ENCODE peak calls at places on chromosomes 5 and 9, in seven cellular contexts. One of them, this sample, is unnamed.

GRCh38 chr5:135386096-135386495 is 12.9 kb downstream of the MACROH2A1 start:
- DNase-seq in GM23338: no peak
- DNase-seq in mammary epithelial cell: peak
- DNase-seq in cardiac fibroblast: peak
- DNase-seq in PC-9: no peak
- DNase-seq in progenitor cell of endocrine pancreas: no peak
- DNase-seq in breast epithelium: no peak
- DNase-seq in this sample: no peak

GRCh38 chr5:113163328-113163727 is 186.7 kb downstream of the DCP2 start:
- DNase-seq in GM23338: no peak
- DNase-seq in mammary epithelial cell: peak
- DNase-seq in cardiac fibroblast: peak
- DNase-seq in PC-9: no peak
- DNase-seq in progenitor cell of endocrine pancreas: no peak
- DNase-seq in breast epithelium: no peak
- DNase-seq in this sample: no peak

GRCh38 chr9:136759436-136760325 is 1.6 kb upstream of the LCN8 start:
- DNase-seq in GM23338: no peak
- DNase-seq in mammary epithelial cell: no peak
- DNase-seq in cardiac fibroblast: no peak
- DNase-seq in PC-9: no peak
- DNase-seq in progenitor cell of endocrine pancreas: no peak
- DNase-seq in breast epithelium: no peak
- DNase-seq in this sample: no peak

GRCh38 chr5:61467766-61468482 is 135.9 kb downstream of the ZSWIM6 start:
- DNase-seq in GM23338: no peak
- DNase-seq in mammary epithelial cell: peak
- DNase-seq in cardiac fibroblast: peak
- DNase-seq in PC-9: peak
- DNase-seq in progenitor cell of endocrine pancreas: no peak
- DNase-seq in breast epithelium: no peak
- DNase-seq in this sample: no peak

GRCh38 chr9:33946779-33947535 is 101.7 kb downstream of the UBAP2 start:
- DNase-seq in GM23338: no peak
- DNase-seq in mammary epithelial cell: peak
- DNase-seq in cardiac fibroblast: peak
- DNase-seq in PC-9: no peak
- DNase-seq in progenitor cell of endocrine pancreas: no peak
- DNase-seq in breast epithelium: no peak
- DNase-seq in this sample: no peak

GRCh38 chr5:4862500-4862899 is 277.6 kb upstream of the ADAMTS16 start:
- DNase-seq in GM23338: peak
- DNase-seq in mammary epithelial cell: peak
- DNase-seq in cardiac fibroblast: peak
- DNase-seq in PC-9: no peak
- DNase-seq in progenitor cell of endocrine pancreas: no peak
- DNase-seq in breast epithelium: no peak
- DNase-seq in this sample: peak

GRCh38 chr9:14228602-14229001 is 85.3 kb downstream of the NFIB start:
- DNase-seq in GM23338: no peak
- DNase-seq in mammary epithelial cell: no peak
- DNase-seq in cardiac fibroblast: no peak
- DNase-seq in PC-9: no peak
- DNase-seq in progenitor cell of endocrine pancreas: no peak
- DNase-seq in breast epithelium: no peak
- DNase-seq in this sample: no peak

GRCh38 chr9:111232997-111233790 is 96.8 kb downstream of the OR2K2 start:
- DNase-seq in GM23338: peak
- DNase-seq in mammary epithelial cell: no peak
- DNase-seq in cardiac fibroblast: peak
- DNase-seq in PC-9: no peak
- DNase-seq in progenitor cell of endocrine pancreas: no peak
- DNase-seq in breast epithelium: no peak
- DNase-seq in this sample: no peak

GRCh38 chr5:139215176-139215975 is 17.2 kb upstream of the SIL1 start:
- DNase-seq in GM23338: peak
- DNase-seq in mammary epithelial cell: no peak
- DNase-seq in cardiac fibroblast: peak
- DNase-seq in PC-9: no peak
- DNase-seq in progenitor cell of endocrine pancreas: no peak
- DNase-seq in breast epithelium: no peak
- DNase-seq in this sample: no peak

GRCh38 chr9:5489630-5490484 is 20.5 kb upstream of the PDCD1LG2 start:
- DNase-seq in GM23338: no peak
- DNase-seq in mammary epithelial cell: no peak
- DNase-seq in cardiac fibroblast: no peak
- DNase-seq in PC-9: no peak
- DNase-seq in progenitor cell of endocrine pancreas: no peak
- DNase-seq in breast epithelium: no peak
- DNase-seq in this sample: no peak

GRCh38 chr9:22124263-22125011 is 115.3 kb upstream of the CDKN2B start:
- DNase-seq in GM23338: no peak
- DNase-seq in mammary epithelial cell: peak
- DNase-seq in cardiac fibroblast: no peak
- DNase-seq in PC-9: no peak
- DNase-seq in progenitor cell of endocrine pancreas: no peak
- DNase-seq in breast epithelium: no peak
- DNase-seq in this sample: no peak

GRCh38 chr9:90864779-90865178 is 63.2 kb downstream of the SYK start:
- DNase-seq in GM23338: no peak
- DNase-seq in mammary epithelial cell: no peak
- DNase-seq in cardiac fibroblast: no peak
- DNase-seq in PC-9: no peak
- DNase-seq in progenitor cell of endocrine pancreas: no peak
- DNase-seq in breast epithelium: no peak
- DNase-seq in this sample: no peak

GRCh38 chr5:59128646-59129290 is 545.9 kb downstream of the RAB3C start:
- DNase-seq in GM23338: no peak
- DNase-seq in mammary epithelial cell: no peak
- DNase-seq in cardiac fibroblast: peak
- DNase-seq in PC-9: no peak
- DNase-seq in progenitor cell of endocrine pancreas: no peak
- DNase-seq in breast epithelium: no peak
- DNase-seq in this sample: no peak

GRCh38 chr9:20811872-20812271 is 127.8 kb downstream of the FOCAD start:
- DNase-seq in GM23338: no peak
- DNase-seq in mammary epithelial cell: peak
- DNase-seq in cardiac fibroblast: no peak
- DNase-seq in PC-9: no peak
- DNase-seq in progenitor cell of endocrine pancreas: no peak
- DNase-seq in breast epithelium: no peak
- DNase-seq in this sample: no peak

GRCh38 chr9:79946718-79947117 is 375.0 kb downstream of the TLE4 start:
- DNase-seq in GM23338: no peak
- DNase-seq in mammary epithelial cell: no peak
- DNase-seq in cardiac fibroblast: peak
- DNase-seq in PC-9: no peak
- DNase-seq in progenitor cell of endocrine pancreas: no peak
- DNase-seq in breast epithelium: no peak
- DNase-seq in this sample: no peak

GRCh38 chr9:79952401-79952800 is 380.6 kb downstream of the TLE4 start:
- DNase-seq in GM23338: no peak
- DNase-seq in mammary epithelial cell: no peak
- DNase-seq in cardiac fibroblast: peak
- DNase-seq in PC-9: no peak
- DNase-seq in progenitor cell of endocrine pancreas: no peak
- DNase-seq in breast epithelium: no peak
- DNase-seq in this sample: no peak

GRCh38 chr5:140042551-140043507 is at the start of gene NRG2:
- DNase-seq in GM23338: peak
- DNase-seq in mammary epithelial cell: peak
- DNase-seq in cardiac fibroblast: peak
- DNase-seq in PC-9: peak
- DNase-seq in progenitor cell of endocrine pancreas: peak
- DNase-seq in breast epithelium: no peak
- DNase-seq in this sample: peak

GRCh38 chr5:52374286-52374685 is 413.4 kb upstream of the ITGA1 start:
- DNase-seq in GM23338: no peak
- DNase-seq in mammary epithelial cell: no peak
- DNase-seq in cardiac fibroblast: no peak
- DNase-seq in PC-9: no peak
- DNase-seq in progenitor cell of endocrine pancreas: no peak
- DNase-seq in breast epithelium: no peak
- DNase-seq in this sample: no peak

GRCh38 chr5:35956429-35956828 is 18.0 kb upstream of the CAPSL start:
- DNase-seq in GM23338: no peak
- DNase-seq in mammary epithelial cell: peak
- DNase-seq in cardiac fibroblast: no peak
- DNase-seq in PC-9: no peak
- DNase-seq in progenitor cell of endocrine pancreas: no peak
- DNase-seq in breast epithelium: no peak
- DNase-seq in this sample: no peak

GRCh38 chr9:113579270-113580040 is 115.9 kb downstream of the RGS3 start:
- DNase-seq in GM23338: no peak
- DNase-seq in mammary epithelial cell: no peak
- DNase-seq in cardiac fibroblast: no peak
- DNase-seq in PC-9: peak
- DNase-seq in progenitor cell of endocrine pancreas: no peak
- DNase-seq in breast epithelium: no peak
- DNase-seq in this sample: peak

GRCh38 chr5:26649000-26649399 is 389.4 kb downstream of the CDH9 start:
- DNase-seq in GM23338: no peak
- DNase-seq in mammary epithelial cell: no peak
- DNase-seq in cardiac fibroblast: no peak
- DNase-seq in PC-9: no peak
- DNase-seq in progenitor cell of endocrine pancreas: no peak
- DNase-seq in breast epithelium: no peak
- DNase-seq in this sample: no peak

DNA sequence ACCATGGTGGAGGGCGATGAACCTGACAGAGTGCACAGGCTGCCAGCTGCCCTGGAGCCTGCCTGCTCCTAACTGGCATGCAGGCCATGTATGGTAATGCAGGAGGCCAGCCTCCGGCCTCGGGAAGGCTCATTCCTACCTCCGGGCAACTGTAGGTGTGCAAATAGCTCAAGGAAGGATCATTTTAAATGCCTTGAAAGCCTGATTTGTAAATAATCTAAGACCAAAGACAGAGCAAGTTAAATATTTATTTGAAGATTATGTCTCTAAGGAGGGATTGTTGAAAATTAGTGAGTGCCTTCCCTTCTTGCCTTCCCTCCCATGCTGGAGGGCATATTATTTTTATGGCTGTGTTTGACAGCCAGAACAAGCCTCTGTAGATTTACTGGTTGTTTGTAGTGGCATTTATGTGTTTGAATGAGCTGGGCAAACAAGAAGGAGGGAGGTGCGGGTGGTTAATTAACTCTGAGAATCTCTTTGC is 285.7 kb upstream of the TUT7 start:
- DNase-seq in GM23338: peak
- DNase-seq in mammary epithelial cell: no peak
- DNase-seq in cardiac fibroblast: no peak
- DNase-seq in PC-9: no peak
- DNase-seq in progenitor cell of endocrine pancreas: peak
- DNase-seq in breast epithelium: no peak
- DNase-seq in this sample: no peak
- TF ChIP-seq CTCF in GM23338: no peak
- TF ChIP-seq CTCF in mammary epithelial cell: peak
- TF ChIP-seq CTCF in cardiac fibroblast: peak
- TF ChIP-seq CTCF in PC-9: peak
- TF ChIP-seq CTCF in progenitor cell of endocrine pancreas: peak
- TF ChIP-seq CTCF in breast epithelium: no peak
- TF ChIP-seq CTCF in this sample: no peak

GRCh38 chr5:67305401-67305800 is 108.8 kb upstream of the CD180 start:
- DNase-seq in GM23338: no peak
- DNase-seq in mammary epithelial cell: no peak
- DNase-seq in cardiac fibroblast: no peak
- DNase-seq in PC-9: no peak
- DNase-seq in progenitor cell of endocrine pancreas: no peak
- DNase-seq in breast epithelium: no peak
- DNase-seq in this sample: no peak
- TF ChIP-seq CTCF in GM23338: no peak
- TF ChIP-seq CTCF in mammary epithelial cell: no peak
- TF ChIP-seq CTCF in cardiac fibroblast: no peak
- TF ChIP-seq CTCF in PC-9: no peak
- TF ChIP-seq CTCF in progenitor cell of endocrine pancreas: no peak
- TF ChIP-seq CTCF in breast epithelium: no peak
- TF ChIP-seq CTCF in this sample: no peak

GRCh38 chr5:104179057-104179456 is 616.5 kb upstream of the NUDT12 start:
- DNase-seq in GM23338: peak
- DNase-seq in mammary epithelial cell: peak
- DNase-seq in cardiac fibroblast: peak
- DNase-seq in PC-9: peak
- DNase-seq in progenitor cell of endocrine pancreas: no peak
- DNase-seq in breast epithelium: no peak
- DNase-seq in this sample: peak
- TF ChIP-seq CTCF in GM23338: peak
- TF ChIP-seq CTCF in mammary epithelial cell: peak
- TF ChIP-seq CTCF in cardiac fibroblast: peak
- TF ChIP-seq CTCF in PC-9: peak
- TF ChIP-seq CTCF in progenitor cell of endocrine pancreas: peak
- TF ChIP-seq CTCF in breast epithelium: no peak
- TF ChIP-seq CTCF in this sample: peak

GRCh38 chr9:121742923-121743322 is 91.5 kb downstream of the DAB2IP start:
- DNase-seq in GM23338: no peak
- DNase-seq in mammary epithelial cell: no peak
- DNase-seq in cardiac fibroblast: no peak
- DNase-seq in PC-9: no peak
- DNase-seq in progenitor cell of endocrine pancreas: no peak
- DNase-seq in breast epithelium: no peak
- DNase-seq in this sample: no peak

GRCh38 chr9:121744687-121745395 is 93.4 kb downstream of the DAB2IP start:
- DNase-seq in GM23338: peak
- DNase-seq in mammary epithelial cell: peak
- DNase-seq in cardiac fibroblast: no peak
- DNase-seq in PC-9: no peak
- DNase-seq in progenitor cell of endocrine pancreas: no peak
- DNase-seq in breast epithelium: no peak
- DNase-seq in this sample: no peak

GRCh38 chr9:121744002-121744686 is 92.7 kb downstream of the DAB2IP start:
- DNase-seq in GM23338: peak
- DNase-seq in mammary epithelial cell: peak
- DNase-seq in cardiac fibroblast: peak
- DNase-seq in PC-9: peak
- DNase-seq in progenitor cell of endocrine pancreas: no peak
- DNase-seq in breast epithelium: peak
- DNase-seq in this sample: peak

GRCh38 chr9:121745396-121745695 is 93.9 kb downstream of the DAB2IP start:
- DNase-seq in GM23338: no peak
- DNase-seq in mammary epithelial cell: no peak
- DNase-seq in cardiac fibroblast: no peak
- DNase-seq in PC-9: no peak
- DNase-seq in progenitor cell of endocrine pancreas: no peak
- DNase-seq in breast epithelium: no peak
- DNase-seq in this sample: no peak

DNA sequence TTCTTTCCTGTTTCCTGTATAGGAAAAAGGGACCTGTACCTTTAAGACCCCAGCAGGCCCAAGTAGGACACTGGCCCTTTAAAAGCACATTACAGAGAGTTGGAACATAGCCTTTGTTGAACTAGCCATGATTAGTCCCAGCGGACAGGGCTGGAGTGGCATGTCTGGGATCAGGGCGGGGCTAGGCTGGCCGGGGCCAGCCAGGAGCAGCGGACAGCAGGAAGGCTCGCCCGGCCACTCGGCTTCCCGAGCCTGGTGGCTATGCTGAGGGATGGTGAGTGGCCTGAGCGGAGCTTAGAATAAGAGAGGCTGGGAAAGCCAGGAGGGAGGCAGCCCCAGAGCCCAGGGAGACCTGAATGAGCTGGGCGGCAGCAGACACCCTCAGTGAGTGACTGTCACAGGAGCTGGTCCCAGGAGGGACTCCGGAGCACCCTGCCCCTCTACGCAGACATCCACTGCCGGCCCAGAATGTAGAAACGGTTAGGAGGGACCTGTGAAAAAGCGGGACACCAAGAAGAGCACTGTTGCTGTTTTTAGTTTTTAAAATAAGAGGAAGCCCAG is 92.1 kb downstream of the DAB2IP start:
- DNase-seq in GM23338: peak
- DNase-seq in mammary epithelial cell: peak
- DNase-seq in cardiac fibroblast: peak
- DNase-seq in PC-9: peak
- DNase-seq in progenitor cell of endocrine pancreas: peak
- DNase-seq in breast epithelium: peak
- DNase-seq in this sample: no peak
- TF ChIP-seq CTCF in GM23338: no peak
- TF ChIP-seq CTCF in mammary epithelial cell: peak
- TF ChIP-seq CTCF in cardiac fibroblast: peak
- TF ChIP-seq CTCF in PC-9: no peak
- TF ChIP-seq CTCF in progenitor cell of endocrine pancreas: peak
- TF ChIP-seq CTCF in breast epithelium: peak
- TF ChIP-seq CTCF in this sample: no peak

This sample was measured in GM12865.